ENCODE peak calls at places on chromosomes 1 and 21, in four cellular contexts. Z, G, Q and F are unnamed samples.

GRCh38 chr21:33643658-33644311 is 1.5 kb downstream of the ITSN1 start:
- DNase-seq in Z (no peak), G (no peak), Q (no peak), F (peak)

GRCh38 chr1:24043345-24044032 is 63.4 kb upstream of the SRSF10 start:
- DNase-seq in G (peak), Z (no peak), Q (no peak), F (no peak)

GRCh38 chr1:169594391-169594790 is 8.1 kb upstream of the F5 start:
- DNase-seq in Q (no peak), G (no peak), Z (no peak), F (no peak)

GRCh38 chr21:46153259-46154154 is 1.9 kb downstream of the FTCD start:
- DNase-seq in G (peak), Q (no peak), Z (peak), F (no peak)

GRCh38 chr1:55382699-55383377 is 167.7 kb upstream of the USP24 start:
- DNase-seq in G (no peak), Z (no peak), Q (no peak), F (peak)

GRCh38 chr21:37614351-37614875 is 247.8 kb downstream of the DYRK1A start:
- DNase-seq in G (no peak), Q (no peak), Z (no peak), F (no peak)

GRCh38 chr1:206933333-206933945 is 11.7 kb upstream of the FCMR start:
- DNase-seq in Q (peak), Z (no peak), G (peak), F (no peak)

GRCh38 chr21:46099476-46099875 is 1.6 kb downstream of the COL6A2 start:
- DNase-seq in Q (no peak), G (peak), Z (no peak), F (no peak)

GRCh38 chr1:71157151-71157550 is 76.3 kb upstream of the ZRANB2 start:
- DNase-seq in Z (no peak), G (no peak), Q (no peak), F (no peak)

GRCh38 chr1:212466913-212467650 is 34.4 kb downstream of the NENF start:
- DNase-seq in Q (no peak), Z (no peak), G (peak), F (no peak)

GRCh38 chr1:114180742-114181141 is 27.1 kb upstream of the SYT6 start:
- DNase-seq in Z (no peak), G (no peak), Q (no peak), F (no peak)

GRCh38 chr1:21292991-21293536 is 2.8 kb upstream of the ECE1 start:
- DNase-seq in Q (no peak), Z (no peak), G (no peak), F (no peak)

GRCh38 chr1:41044197-41044596 is 22.7 kb upstream of the SLFNL1 start:
- DNase-seq in G (no peak), Q (no peak), Z (no peak), F (no peak)

GRCh38 chr1:93172778-93173177 is 7.4 kb downstream of the TMED5 start:
- DNase-seq in Z (no peak), G (no peak), Q (no peak), F (no peak)

GRCh38 chr1:117678246-117678977 is 72.6 kb downstream of the TENT5C start:
- DNase-seq in G (no peak), Z (no peak), Q (no peak), F (no peak)

GRCh38 chr21:33377221-33377620 is 26.0 kb upstream of the IFNGR2 start:
- DNase-seq in Q (no peak), Z (no peak), G (no peak), F (no peak)

GRCh38 chr1:155529109-155529508 is 33.5 kb downstream of the ASH1L start:
- DNase-seq in Z (no peak), G (no peak), Q (no peak), F (no peak)

GRCh38 chr1:52792002-52792401 is 50.6 kb upstream of the ZYG11A start:
- DNase-seq in Z (no peak), G (no peak), Q (no peak), F (peak)

DNA sequence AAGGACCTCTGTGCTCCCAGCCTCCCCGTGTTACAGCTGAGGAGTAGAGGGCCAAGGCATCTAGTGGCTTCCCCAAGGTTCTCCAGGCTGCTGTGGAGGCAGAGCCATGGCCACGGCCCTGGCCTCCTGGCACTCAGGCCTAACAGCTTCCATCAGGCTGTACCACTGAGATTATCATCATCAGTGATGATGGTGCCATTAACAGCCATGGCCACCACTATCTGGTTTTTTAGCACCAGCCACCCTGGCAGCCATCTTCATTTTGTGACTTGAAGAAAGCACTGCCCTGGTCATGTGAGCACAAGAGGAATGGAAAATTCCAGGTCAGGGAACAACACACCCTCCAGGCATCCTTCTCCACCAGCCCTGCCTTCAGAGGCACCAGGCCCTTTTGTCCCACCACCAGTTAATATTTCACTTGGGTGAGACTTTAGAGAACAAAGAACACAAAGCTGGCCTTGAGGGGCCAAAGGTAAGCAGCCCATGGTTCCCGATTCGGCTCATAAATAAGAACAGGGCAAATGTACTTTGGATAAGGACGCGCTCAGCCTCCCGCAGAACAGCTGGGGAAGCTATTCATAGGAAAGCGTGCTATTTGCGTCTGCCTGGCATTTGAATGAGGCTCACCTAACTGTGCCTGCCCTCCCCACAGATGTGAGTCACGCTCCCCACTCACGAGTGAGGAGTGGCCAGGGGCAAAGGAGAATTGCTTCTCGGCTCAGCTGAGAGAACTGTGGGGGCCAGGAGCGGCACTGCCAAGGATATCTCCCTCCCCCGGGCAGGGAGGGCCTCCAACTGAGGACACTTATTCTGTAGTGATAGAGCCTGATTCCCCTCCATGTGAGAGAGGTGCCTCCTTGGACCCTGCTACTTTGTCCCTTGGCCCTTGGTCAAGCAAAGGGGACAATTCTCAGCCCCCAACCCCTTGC is 95.6 kb downstream of the CD58 start:
- DNase-seq in Q (no peak), Z (no peak), G (no peak), F (no peak)
- H3K4me3 ChIP-seq in Q (no peak), Z (no peak), G (no peak), F (no peak)

GRCh38 chr1:17672226-17672625 is 82.9 kb upstream of the ACTL8 start:
- DNase-seq in Z (no peak), Q (no peak), G (no peak), F (no peak)
- H3K4me3 ChIP-seq in Z (no peak), Q (no peak), G (no peak), F (no peak)

GRCh38 chr1:230277201-230277771 is 148.8 kb downstream of the PGBD5 start:
- DNase-seq in Z (peak), G (peak), Q (no peak), F (no peak)
- H3K4me3 ChIP-seq in Z (no peak), G (no peak), Q (no peak), F (no peak)

GRCh38 chr1:4653796-4654715 is at the start of gene AJAP1:
- DNase-seq in G (no peak), Q (no peak), Z (no peak), F (no peak)

GRCh38 chr1:4656533-4657140 is 2.2 kb downstream of the AJAP1 start:
- DNase-seq in Z (no peak), Q (no peak), G (no peak), F (no peak)

GRCh38 chr1:4654764-4655673 is 610 bp downstream of the AJAP1 start:
- DNase-seq in G (no peak), Z (no peak), Q (no peak), F (no peak)

GRCh38 chr1:4657244-4657789 is 2.9 kb downstream of the AJAP1 start:
- DNase-seq in Z (no peak), Q (no peak), G (no peak), F (no peak)

GRCh38 chr1:4655674-4656532 is 1.5 kb downstream of the AJAP1 start:
- DNase-seq in Q (no peak), G (no peak), Z (no peak), F (peak)
- H3K4me3 ChIP-seq in Q (no peak), G (no peak), Z (peak), F (peak)

DNA sequence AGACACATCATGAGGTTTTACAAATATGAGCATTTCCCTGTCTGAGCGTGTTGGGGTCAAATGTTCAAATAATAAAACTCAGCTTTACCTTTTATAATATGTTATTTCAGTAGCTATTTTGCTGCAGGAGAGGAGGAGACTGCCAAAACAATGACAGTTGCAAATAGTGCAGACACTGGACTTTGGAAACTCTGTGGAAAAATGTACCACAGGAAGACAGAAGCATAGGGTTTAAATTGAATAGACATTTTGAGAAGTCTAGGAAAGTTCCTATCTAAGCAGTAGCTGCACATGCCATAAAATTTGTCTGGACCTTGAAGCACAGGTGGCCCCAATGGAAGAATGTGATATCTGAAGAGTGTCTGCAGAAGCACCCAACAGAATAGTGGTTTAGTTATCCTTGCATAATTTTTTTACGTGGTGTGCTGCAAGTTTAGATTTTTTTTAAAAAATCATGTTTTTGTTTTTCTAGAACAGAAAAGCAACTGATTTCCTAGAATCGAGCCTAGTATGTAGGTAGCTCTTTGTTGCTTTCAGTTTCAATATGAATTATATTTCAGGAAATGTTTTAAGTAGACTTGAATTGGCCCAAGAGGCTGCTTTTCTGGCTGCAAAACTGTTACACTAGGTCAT is 14.0 kb upstream of the GBP5 start:
- DNase-seq in G (no peak), Q (no peak), Z (no peak), F (no peak)
- H3K4me3 ChIP-seq in G (no peak), Q (no peak), Z (no peak), F (no peak)

GRCh38 chr1:94606471-94606870 is 64.9 kb upstream of the F3 start:
- DNase-seq in G (no peak), Z (no peak), Q (no peak), F (no peak)

GRCh38 chr1:94600556-94600955 is 59.0 kb upstream of the F3 start:
- DNase-seq in Z (no peak), G (no peak), Q (no peak), F (no peak)

GRCh38 chr1:94602312-94602711 is 60.8 kb upstream of the F3 start:
- DNase-seq in Z (no peak), Q (no peak), G (no peak), F (peak)

GRCh38 chr1:94602802-94603625 is 61.5 kb upstream of the F3 start:
- DNase-seq in Z (no peak), G (no peak), Q (no peak), F (no peak)

GRCh38 chr1:94603663-94604062 is 62.1 kb upstream of the F3 start:
- DNase-seq in Z (no peak), G (no peak), Q (no peak), F (no peak)
- H3K4me3 ChIP-seq in Z (no peak), G (no peak), Q (no peak), F (no peak)

GRCh38 chr1:204683284-204684205 is 2.0 kb downstream of the LRRN2 start:
- DNase-seq in Z (no peak), Q (no peak), G (no peak), F (no peak)

GRCh38 chr1:204685236-204686006 is at the start of gene LRRN2:
- DNase-seq in Z (no peak), G (no peak), Q (no peak), F (no peak)

GRCh38 chr1:204684551-204685235 is 845 bp downstream of the LRRN2 start:
- DNase-seq in G (no peak), Q (no peak), Z (no peak), F (no peak)

GRCh38 chr1:204680461-204680860 is 5.1 kb downstream of the LRRN2 start:
- DNase-seq in Q (no peak), G (no peak), Z (no peak), F (no peak)

DNA sequence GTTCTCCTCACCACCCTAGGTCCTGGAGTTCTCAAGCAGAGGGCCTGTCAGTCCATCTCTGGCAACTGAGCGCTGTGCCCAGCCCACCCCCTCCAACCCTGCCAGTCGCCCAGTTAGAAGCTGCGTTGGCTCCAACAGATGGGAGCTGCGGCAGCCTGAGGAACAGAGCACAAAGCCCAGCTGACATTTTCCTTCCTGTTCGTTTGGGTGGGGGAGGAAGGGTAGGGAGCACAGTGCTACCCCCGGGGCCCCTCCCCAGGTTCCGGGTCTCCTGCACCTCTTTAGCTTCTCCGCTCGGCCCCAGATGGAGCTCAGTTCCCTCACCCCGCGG is 1.4 kb downstream of the LRRN2 start:
- DNase-seq in Z (no peak), G (no peak), Q (no peak), F (no peak)
- H3K4me3 ChIP-seq in Z (peak), G (peak), Q (peak), F (no peak)